ENCODE peak calls at places on chromosome 6, in ten cellular contexts. M is H9, T is aorta, E is spleen, C is small intestine, P is A549, D is psoas muscle, X is OCI-LY7, U is GM23248, V is kidney. H is an unnamed sample.

GRCh38 chr6:31396422-31397152 is 6.8 kb upstream of the MICA start:
- DNase-seq in E (peak), C (peak), U (peak), D (peak), M (peak), V (no peak), P (peak), X (peak), T (peak), H (peak)

GRCh38 chr6:45922728-45923351 is 92.8 kb downstream of the CLIC5 start:
- DNase-seq in T (peak), M (peak), X (peak), P (peak), V (peak), C (peak), E (peak), D (peak), U (peak), H (peak)

GRCh38 chr6:168699631-168700315 is 258.8 kb downstream of the SMOC2 start:
- DNase-seq in T (peak), C (no peak), X (no peak), M (no peak), P (no peak), D (peak), V (peak), U (no peak), E (no peak), H (no peak)

GRCh38 chr6:55955684-55956083 is 80.3 kb upstream of the BMP5 start:
- DNase-seq in E (no peak), C (no peak), X (no peak), V (no peak), T (no peak), D (no peak), M (no peak), U (no peak), P (no peak), H (no peak)

GRCh38 chr6:34597605-34598353 is 41.6 kb upstream of the SPDEF start:
- DNase-seq in D (no peak), C (no peak), V (no peak), M (no peak), E (no peak), U (no peak), T (no peak), P (no peak), X (no peak), H (no peak)

GRCh38 chr6:139470971-139471370 is 96.5 kb upstream of the CITED2 start:
- DNase-seq in P (no peak), X (no peak), D (no peak), U (no peak), E (no peak), V (no peak), C (no peak), T (no peak), M (no peak), H (no peak)

GRCh38 chr6:169109381-169109780 is 144.3 kb downstream of the THBS2 start:
- DNase-seq in P (no peak), X (no peak), M (no peak), V (no peak), E (no peak), D (no peak), C (no peak), U (no peak), T (no peak), H (no peak)

GRCh38 chr6:135675862-135676261 is 175.6 kb upstream of the PDE7B start:
- DNase-seq in E (no peak), V (no peak), P (peak), T (no peak), X (peak), D (no peak), U (peak), C (peak), M (peak), H (peak)

GRCh38 chr6:135073757-135074393 is 19.3 kb upstream of the HBS1L start:
- DNase-seq in V (no peak), U (no peak), D (no peak), E (no peak), P (no peak), X (no peak), T (no peak), C (no peak), M (no peak), H (no peak)

GRCh38 chr6:105363100-105363754 is 39.7 kb downstream of the PREP start:
- DNase-seq in C (no peak), V (no peak), M (no peak), P (no peak), U (peak), D (no peak), X (no peak), T (no peak), E (no peak), H (no peak)

GRCh38 chr6:18025591-18025990 is 38.2 kb upstream of the KIF13A start:
- DNase-seq in D (no peak), V (no peak), E (no peak), C (peak), P (no peak), X (no peak), U (peak), T (no peak), M (no peak), H (no peak)

GRCh38 chr6:155523821-155524238 is 68.2 kb upstream of the NOX3 start:
- DNase-seq in T (no peak), E (no peak), U (no peak), X (no peak), M (peak), C (no peak), V (no peak), D (no peak), P (no peak), H (no peak)

GRCh38 chr6:135535989-135536414 is 38.5 kb upstream of the AHI1 start:
- DNase-seq in P (peak), U (peak), M (no peak), E (no peak), T (no peak), X (peak), C (peak), V (no peak), D (no peak), H (peak)

GRCh38 chr6:113464959-113465358 is 392.2 kb upstream of the MARCKS start:
- DNase-seq in X (no peak), D (no peak), U (peak), C (no peak), M (no peak), T (no peak), P (peak), E (no peak), V (no peak), H (peak)

GRCh38 chr6:14885471-14885987 is 360.3 kb upstream of the JARID2 start:
- DNase-seq in D (no peak), U (peak), T (no peak), X (no peak), M (no peak), E (no peak), V (no peak), P (no peak), C (no peak), H (no peak)

GRCh38 chr6:40536442-40536841 is 50.7 kb downstream of the LRFN2 start:
- DNase-seq in P (peak), T (peak), C (no peak), U (peak), M (peak), X (no peak), D (no peak), E (peak), V (no peak), H (no peak)

GRCh38 chr6:10184408-10185187 is 230.3 kb downstream of the TFAP2A start:
- DNase-seq in X (no peak), U (no peak), E (no peak), C (no peak), M (no peak), V (no peak), D (no peak), T (no peak), P (no peak), H (no peak)

GRCh38 chr6:160147146-160147536 is 25.5 kb downstream of the SLC22A1 start:
- DNase-seq in D (no peak), U (no peak), M (no peak), V (no peak), E (no peak), C (no peak), T (no peak), X (no peak), P (no peak), H (no peak)

GRCh38 chr6:130602151-130602770 is 224.9 kb upstream of the SMLR1 start:
- DNase-seq in V (no peak), C (no peak), P (peak), D (no peak), X (no peak), U (peak), T (no peak), E (no peak), M (no peak), H (peak)

GRCh38 chr6:159801935-159802334 is 1.9 kb downstream of the PNLDC1 start:
- DNase-seq in T (no peak), V (no peak), D (no peak), E (peak), U (no peak), C (no peak), P (no peak), M (no peak), X (no peak), H (no peak)

GRCh38 chr6:17086469-17086868 is 15.4 kb upstream of the STMND1 start:
- DNase-seq in E (no peak), D (no peak), C (peak), P (peak), X (peak), T (no peak), M (peak), U (peak), V (no peak), H (peak)

GRCh38 chr6:4518506-4518905 is 257.7 kb upstream of the CDYL start:
- DNase-seq in P (peak), M (no peak), T (peak), U (peak), C (peak), D (no peak), V (no peak), X (no peak), E (no peak), H (no peak)

GRCh38 chr6:8943073-8943472 is 507.7 kb upstream of the SLC35B3 start:
- DNase-seq in P (no peak), M (no peak), E (no peak), C (no peak), V (no peak), T (no peak), U (no peak), D (no peak), X (no peak), H (no peak)

GRCh38 chr6:56709650-56710049 is 67.0 kb upstream of the DST start:
- DNase-seq in C (no peak), X (no peak), E (no peak), P (no peak), M (no peak), V (no peak), U (no peak), D (no peak), T (no peak), H (no peak)

GRCh38 chr6:411402-412145 is 20.0 kb downstream of the IRF4 start:
- DNase-seq in U (peak), X (no peak), T (no peak), D (no peak), V (no peak), C (no peak), P (no peak), E (no peak), M (no peak), H (no peak)

GRCh38 chr6:136641873-136642465 is 91.7 kb upstream of the MAP7 start:
- DNase-seq in E (no peak), T (no peak), U (no peak), D (no peak), P (no peak), C (no peak), X (no peak), M (no peak), V (no peak), H (no peak)

GRCh38 chr6:24126586-24127192 is 674 bp downstream of the NRSN1 start:
- DNase-seq in M (peak), C (peak), V (no peak), E (no peak), T (peak), P (peak), U (peak), X (peak), D (no peak), H (peak)

GRCh38 chr6:24257282-24257681 is 100.6 kb downstream of the DCDC2 start:
- DNase-seq in X (no peak), T (no peak), V (no peak), U (no peak), C (no peak), D (no peak), P (peak), E (no peak), M (no peak), H (no peak)

GRCh38 chr6:7909323-7910276 is 988 bp downstream of the TXNDC5 start:
- DNase-seq in X (peak), D (peak), V (peak), T (peak), P (peak), U (peak), C (peak), E (peak), M (peak), H (peak)

GRCh38 chr6:42702200-42702599 is 20.2 kb downstream of the PRPH2 start:
- DNase-seq in E (no peak), X (no peak), M (no peak), D (no peak), U (peak), V (peak), T (no peak), C (no peak), P (peak), H (peak)

GRCh38 chr6:149990109-149990671 is 26.4 kb downstream of the ULBP1 start:
- DNase-seq in P (no peak), M (no peak), T (no peak), U (peak), E (no peak), D (no peak), X (no peak), C (no peak), V (no peak), H (no peak)

GRCh38 chr6:45427632-45428031 is 49.9 kb upstream of the SUPT3H start:
- DNase-seq in M (no peak), D (no peak), C (no peak), P (no peak), V (no peak), E (no peak), X (no peak), U (peak), T (no peak), H (no peak)

GRCh38 chr6:4253604-4254211 is 118.3 kb upstream of the ECI2 start:
- DNase-seq in M (no peak), D (no peak), E (no peak), U (peak), V (no peak), C (peak), P (peak), T (no peak), X (no peak), H (peak)

GRCh38 chr6:135108692-135109091 is 54.1 kb upstream of the HBS1L start:
- DNase-seq in D (no peak), P (no peak), T (no peak), M (no peak), C (no peak), U (no peak), E (no peak), V (no peak), X (no peak), H (no peak)

GRCh38 chr6:107082045-107082444 is 33.3 kb downstream of the BEND3 start:
- DNase-seq in D (no peak), X (no peak), M (no peak), C (no peak), P (peak), U (no peak), E (no peak), V (no peak), T (no peak), H (peak)

GRCh38 chr6:144283781-144284473 is 1.2 kb upstream of the UTRN start:
- DNase-seq in T (no peak), M (no peak), X (no peak), P (no peak), D (no peak), C (peak), E (no peak), V (no peak), U (peak), H (no peak)

GRCh38 chr6:126182650-126183311 is 157.1 kb upstream of the CENPW start:
- DNase-seq in U (no peak), P (peak), V (no peak), C (peak), E (no peak), X (no peak), M (no peak), T (no peak), D (no peak), H (peak)

DNA sequence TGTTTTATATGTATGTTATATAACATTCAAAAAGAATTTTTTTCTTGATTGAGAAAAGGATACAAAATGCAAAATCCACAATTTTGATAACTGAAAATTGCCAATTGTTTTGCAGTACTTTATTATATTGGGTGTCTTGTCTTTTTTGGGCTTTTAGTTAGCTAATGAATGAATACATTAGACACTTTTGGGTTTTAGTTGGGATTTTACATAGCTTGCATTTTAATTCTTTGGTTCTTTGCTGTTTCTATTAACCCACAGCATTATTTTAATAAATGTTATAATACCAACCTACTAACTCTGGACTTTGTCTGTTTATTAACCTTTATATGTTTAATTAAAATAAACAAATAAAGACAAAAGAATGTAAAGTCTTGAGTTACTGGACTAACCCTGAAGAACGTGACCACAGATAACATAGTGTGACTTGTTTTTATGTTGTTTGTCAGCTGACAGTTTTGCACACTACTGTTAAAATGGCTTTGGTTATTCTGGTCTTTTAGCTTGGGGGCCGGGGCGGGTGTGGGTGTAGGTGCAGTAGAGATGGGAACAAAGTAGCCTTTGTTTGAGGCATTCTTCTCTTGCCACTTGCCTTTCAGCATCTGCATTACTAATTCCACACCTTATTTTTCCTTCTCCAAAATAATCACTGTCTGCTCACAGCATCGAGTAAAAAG is 159.1 kb downstream of the QKI start:
- DNase-seq in X (no peak), V (no peak), D (no peak), E (no peak), T (no peak), M (no peak), P (no peak), C (no peak), U (no peak), H (no peak)
- H3K27ac ChIP-seq in X (no peak), V (no peak), D (peak), E (no peak), T (no peak), M (no peak), P (no peak), C (no peak), U (no peak), H (no peak)

GRCh38 chr6:90677440-90677839 is 90.6 kb upstream of the MAP3K7 start:
- DNase-seq in U (no peak), E (no peak), D (no peak), X (no peak), M (no peak), C (no peak), T (no peak), P (no peak), V (no peak), H (no peak)
- H3K27ac ChIP-seq in U (no peak), E (no peak), D (no peak), X (no peak), M (no peak), C (no peak), T (no peak), P (no peak), V (no peak), H (no peak)

DNA sequence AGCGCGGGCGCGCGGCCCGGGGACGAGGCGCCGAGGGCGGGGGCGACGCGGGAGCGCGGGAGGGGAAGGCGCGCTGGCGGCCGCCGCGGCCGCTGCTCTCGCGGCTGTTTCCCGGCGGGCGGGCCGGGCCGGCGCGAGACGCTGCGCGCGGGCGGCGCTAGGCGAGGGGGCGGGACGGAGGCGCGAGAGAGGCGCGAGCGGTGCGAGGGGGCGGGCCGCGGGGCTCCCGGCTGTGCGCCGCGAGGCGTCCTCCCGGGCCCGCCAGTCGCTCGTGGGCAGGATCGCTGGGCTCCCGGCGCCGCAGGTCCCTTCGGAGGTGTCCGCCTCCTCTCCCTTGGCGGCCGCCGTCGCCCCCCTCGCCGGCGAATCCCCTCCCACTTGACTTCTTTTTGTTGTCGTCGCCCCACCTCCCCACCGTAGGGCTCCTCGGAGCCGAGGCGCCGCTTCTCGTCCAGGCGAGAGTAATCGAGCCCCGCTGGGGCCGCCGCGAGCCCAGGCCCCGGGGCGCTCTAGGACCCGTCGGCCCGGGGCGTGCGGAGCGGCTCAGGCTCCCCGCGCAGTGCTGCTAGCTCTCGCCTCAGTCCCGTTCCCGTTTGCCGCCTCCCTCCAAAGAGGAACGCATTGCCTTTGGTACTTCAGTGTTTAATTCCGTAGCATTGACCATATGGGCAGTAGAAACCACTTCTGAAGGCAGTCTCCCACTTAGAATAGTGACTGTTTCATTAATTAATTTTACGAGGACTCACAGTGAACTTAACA is at the start of gene RANBP9:
- DNase-seq in V (peak), P (peak), C (peak), U (peak), T (peak), D (peak), X (peak), M (peak), E (peak), H (peak)
- H3K27ac ChIP-seq in V (peak), P (peak), C (peak), U (peak), T (peak), D (peak), X (peak), M (peak), E (peak), H (peak)

DNA sequence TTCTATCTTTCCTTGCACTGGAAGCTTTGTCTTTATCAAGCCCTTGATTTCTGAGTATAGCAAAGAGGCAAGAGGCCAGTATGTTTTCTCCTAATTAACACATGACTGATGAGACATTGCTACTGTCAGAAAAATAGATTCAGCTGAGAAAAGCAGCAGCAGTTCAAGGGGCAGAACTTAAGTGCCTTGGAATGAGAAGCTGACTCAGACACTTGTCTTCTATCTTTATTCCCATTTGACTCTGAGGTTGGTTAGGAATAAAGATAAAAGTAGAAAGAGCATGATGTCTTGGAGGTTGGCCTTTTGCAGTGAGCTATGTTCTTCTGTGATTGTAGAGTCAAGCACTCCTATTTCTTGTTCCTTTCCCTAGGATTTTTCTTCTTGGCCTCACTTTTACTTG is 79.1 kb upstream of the MAN1A1 start:
- DNase-seq in V (no peak), E (no peak), U (peak), X (no peak), D (no peak), T (no peak), M (no peak), C (no peak), P (no peak), H (no peak)
- H3K27ac ChIP-seq in V (no peak), E (no peak), U (no peak), X (no peak), D (no peak), T (no peak), M (no peak), C (no peak), P (no peak), H (no peak)

GRCh38 chr6:109174911-109175310 is 79.6 kb downstream of the CEP57L1 start:
- DNase-seq in C (no peak), X (no peak), D (no peak), P (no peak), E (no peak), T (no peak), U (peak), M (no peak), V (no peak), H (no peak)
- H3K27ac ChIP-seq in C (no peak), X (no peak), D (no peak), P (no peak), E (no peak), T (no peak), U (no peak), M (no peak), V (no peak), H (no peak)

GRCh38 chr6:39493174-39493573 is 170.7 kb upstream of the KCNK16 start:
- DNase-seq in X (no peak), T (no peak), D (no peak), P (no peak), V (no peak), C (no peak), U (peak), E (no peak), M (no peak), H (peak)

GRCh38 chr6:39496951-39497350 is 174.4 kb upstream of the KCNK16 start:
- DNase-seq in P (no peak), V (peak), T (no peak), X (no peak), U (peak), E (no peak), C (no peak), M (no peak), D (no peak), H (no peak)

GRCh38 chr6:39495023-39495422 is 172.5 kb upstream of the KCNK16 start:
- DNase-seq in M (no peak), D (no peak), U (no peak), P (no peak), V (peak), E (no peak), T (no peak), X (no peak), C (no peak), H (no peak)

GRCh38 chr6:39495640-39496039 is 173.1 kb upstream of the KCNK16 start:
- DNase-seq in D (no peak), U (no peak), M (no peak), X (no peak), V (no peak), P (no peak), T (no peak), E (no peak), C (no peak), H (no peak)

GRCh38 chr6:39493717-39494116 is 171.2 kb upstream of the KCNK16 start:
- DNase-seq in C (no peak), E (no peak), P (no peak), D (no peak), V (no peak), U (peak), T (no peak), M (no peak), X (no peak), H (no peak)
- H3K27ac ChIP-seq in C (no peak), E (no peak), P (no peak), D (no peak), V (no peak), U (no peak), T (no peak), M (no peak), X (no peak), H (no peak)